ENCODE peak calls at places on chromosome 7, in five cellular contexts. I is fibroblast of lung, P is right lobe of liver, D is mammary epithelial cell, U is PC-9. V is an unnamed sample.
A peak's percentile ranks its signal among the peaks of the same experiment; 100 is the strongest.

GRCh38 chr7:51639661-51640340 is 323.2 kb upstream of the COBL start:
- DNase-seq in I (no peak), P (no peak), D (no peak), U (no peak), V (no peak)

GRCh38 chr7:112938895-112939588 is 147.6 kb downstream of the GPR85 start:
- DNase-seq in I (peak; percentile 31), P (peak; percentile 48), D (no peak), U (no peak), V (peak; percentile 57)

GRCh38 chr7:29921404-29922010 is 68.1 kb downstream of the SCRN1 start:
- DNase-seq in I (peak; percentile 68), P (peak; percentile 51), D (peak; percentile 45), U (peak; percentile 61), V (peak; percentile 77)

GRCh38 chr7:98655611-98656010 is 38.5 kb downstream of the NPTX2 start:
- DNase-seq in I (no peak), P (no peak), D (no peak), U (no peak), V (no peak)

GRCh38 chr7:79610301-79610700 is 156.8 kb upstream of the MAGI2 start:
- DNase-seq in I (no peak), P (no peak), D (peak; percentile 41), U (no peak), V (no peak)

GRCh38 chr7:55977831-55978230 is 13.4 kb downstream of the NIPSNAP2 start:
- DNase-seq in I (peak; percentile 17), P (no peak), D (peak; percentile 20), U (no peak), V (no peak)

GRCh38 chr7:112211348-112211907 is 4.9 kb downstream of the ZNF277 start:
- DNase-seq in I (peak; percentile 65), P (no peak), D (no peak), U (no peak), V (no peak)

GRCh38 chr7:99380823-99381663 is 6.5 kb downstream of the ARPC1B start:
- DNase-seq in I (no peak), P (no peak), D (peak; percentile 30), U (no peak), V (no peak)

DNA sequence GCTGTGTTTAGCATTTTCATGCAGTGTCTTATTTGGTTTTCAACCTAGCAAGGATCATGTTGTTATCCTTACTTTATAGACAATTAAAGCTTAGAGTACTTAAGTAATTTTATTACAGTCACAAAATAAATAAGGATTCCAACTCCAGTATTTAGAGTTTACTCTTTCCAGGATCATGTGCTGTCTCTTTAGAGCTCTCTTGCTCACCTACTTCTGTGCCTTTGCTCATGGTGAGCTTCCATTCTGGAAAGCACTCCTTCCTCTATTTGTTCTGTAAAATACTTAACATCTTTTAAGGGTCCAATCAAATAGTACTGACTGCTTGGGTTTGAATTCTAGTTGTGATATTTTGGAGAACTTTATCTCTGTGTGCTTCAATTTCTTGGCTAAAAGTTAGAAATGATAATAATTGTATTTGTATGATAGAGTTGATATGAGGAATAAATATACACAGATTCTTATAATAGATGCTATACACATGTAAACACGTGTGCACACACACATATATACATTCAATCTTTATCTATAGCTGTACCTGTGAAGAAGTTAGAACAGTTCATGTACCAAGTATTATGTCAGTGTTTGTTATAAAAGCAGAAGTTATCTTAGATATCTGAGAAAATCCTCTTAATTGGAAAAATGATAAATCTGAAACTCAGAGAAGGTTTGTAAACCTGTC is 18.2 kb upstream of the CALCR start:
- DNase-seq in I (no peak), P (no peak), D (no peak), U (no peak), V (no peak)
- H3K4me3 ChIP-seq in I (no peak overlapping the region), P (no peak overlapping the region), D (no peak overlapping the region), U (peak overlapping the region; percentile 48), V (no peak overlapping the region)

DNA sequence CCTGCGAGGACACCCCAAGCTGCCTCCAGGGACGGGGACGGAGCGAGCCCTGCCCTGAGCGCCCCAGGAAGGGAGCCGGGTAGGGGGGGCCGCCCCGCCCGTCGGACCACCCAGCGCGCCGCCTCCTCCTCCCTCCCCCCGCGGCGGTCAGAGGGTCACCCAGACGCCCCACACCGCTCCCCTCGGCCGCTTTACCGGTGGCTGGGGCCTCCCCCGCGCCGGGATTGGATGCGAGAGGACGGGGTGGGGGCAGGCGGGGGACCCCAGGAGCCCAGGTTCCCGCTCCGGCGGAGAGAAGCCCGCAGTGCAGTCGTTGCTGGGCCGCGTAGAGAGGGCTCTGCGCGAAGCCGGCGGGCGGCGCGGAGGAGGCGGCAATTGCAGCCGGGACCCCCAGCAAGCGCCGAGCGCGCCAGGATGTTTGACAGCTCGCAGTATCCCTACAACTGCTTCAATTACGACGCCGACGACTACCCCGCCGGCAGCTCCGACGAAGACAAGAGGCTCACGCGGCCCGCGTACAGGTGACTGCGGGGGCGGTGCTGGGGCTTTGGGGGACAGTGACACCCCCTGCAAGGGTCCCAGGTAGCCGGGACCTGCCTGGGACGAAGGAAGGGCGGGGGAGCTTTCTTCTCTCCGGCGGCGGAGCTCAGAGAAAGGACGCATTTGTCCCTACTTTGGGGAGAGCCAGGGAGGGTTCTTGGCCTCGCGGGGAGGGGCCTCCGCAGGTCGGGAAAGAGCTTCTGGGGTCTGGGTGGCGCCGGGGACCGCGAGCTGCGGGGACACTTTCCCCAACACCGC is at the start of gene FOXL3:
- DNase-seq in I (no peak), P (peak; percentile 42), D (no peak), U (no peak), V (peak; percentile 88)
- H3K27me3 ChIP-seq in I (peaks cover 35% of the 10 kb centered on the region), P (peaks cover 18% of the 10 kb centered on the region), D (peaks cover 42% of the 10 kb centered on the region), U (peaks cover 72% of the 10 kb centered on the region), V (peaks cover 17% of the 10 kb centered on the region)

GRCh38 chr7:159031135-159031701 is 113.4 kb downstream of the VIPR2 start:
- DNase-seq in I (no peak), P (peak; percentile 55), D (no peak), U (no peak), V (peak; percentile 85)
- H3K4me3 ChIP-seq in I (no peak overlapping the region), P (peak overlapping the region; percentile 50), D (no peak overlapping the region), U (no peak overlapping the region), V (peak overlapping the region; percentile 55)

GRCh38 chr7:157612009-157612663 is 275.3 kb downstream of the DNAJB6 start:
- DNase-seq in I (no peak), P (no peak), D (no peak), U (no peak), V (peak; percentile 61)

GRCh38 chr7:157609932-157610640 is 273.3 kb downstream of the DNAJB6 start:
- DNase-seq in I (no peak), P (no peak), D (no peak), U (no peak), V (no peak)

GRCh38 chr7:157611341-157611740 is 274.5 kb downstream of the DNAJB6 start:
- DNase-seq in I (no peak), P (no peak), D (no peak), U (no peak), V (no peak)

GRCh38 chr7:157609516-157609915 is 272.7 kb downstream of the DNAJB6 start:
- DNase-seq in I (no peak), P (no peak), D (no peak), U (no peak), V (no peak)

DNA sequence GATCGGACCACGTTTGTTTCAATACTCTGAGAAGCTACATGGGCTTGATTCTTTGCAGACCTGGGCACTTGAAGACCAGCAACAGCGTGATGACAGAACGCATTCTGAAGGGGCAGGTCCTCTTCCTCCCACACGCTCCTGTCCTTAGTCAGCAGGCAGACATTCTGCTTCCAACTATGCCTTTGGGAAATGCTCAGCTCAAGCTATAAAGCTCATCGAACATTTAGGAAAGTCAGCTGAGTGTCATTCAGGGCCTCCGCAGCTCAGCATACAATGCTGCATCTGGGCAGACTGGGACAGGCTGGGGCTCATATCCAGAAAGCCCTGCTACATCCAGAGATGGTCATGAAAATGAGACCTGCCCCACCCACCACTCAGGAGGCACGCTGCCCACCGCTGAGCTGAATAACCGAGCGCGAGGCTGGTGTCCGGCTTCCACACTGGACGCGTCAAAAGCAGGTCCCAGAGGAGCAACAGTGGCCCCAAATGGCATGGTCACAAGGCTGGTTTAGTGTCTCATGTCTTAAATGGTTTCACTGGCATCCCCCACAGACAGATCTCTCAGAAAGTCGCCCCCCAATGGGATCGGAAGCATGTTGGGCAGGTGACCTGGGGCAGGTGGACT is 274.0 kb downstream of the DNAJB6 start:
- DNase-seq in I (no peak), P (no peak), D (no peak), U (no peak), V (no peak)
- H3K27me3 ChIP-seq in I (no peaks in the 10 kb centered on the region), P (no peaks in the 10 kb centered on the region), D (no peaks in the 10 kb centered on the region), U (peaks cover 96% of the 10 kb centered on the region), V (no peaks in the 10 kb centered on the region)

GRCh38 chr7:154202002-154202401 is 149.8 kb downstream of the DPP6 start:
- DNase-seq in I (no peak), P (no peak), D (no peak), U (no peak), V (no peak)
- H3K4me3 ChIP-seq in I (no peak overlapping the region), P (no peak overlapping the region), D (no peak overlapping the region), U (no peak overlapping the region), V (no peak overlapping the region)

DNA sequence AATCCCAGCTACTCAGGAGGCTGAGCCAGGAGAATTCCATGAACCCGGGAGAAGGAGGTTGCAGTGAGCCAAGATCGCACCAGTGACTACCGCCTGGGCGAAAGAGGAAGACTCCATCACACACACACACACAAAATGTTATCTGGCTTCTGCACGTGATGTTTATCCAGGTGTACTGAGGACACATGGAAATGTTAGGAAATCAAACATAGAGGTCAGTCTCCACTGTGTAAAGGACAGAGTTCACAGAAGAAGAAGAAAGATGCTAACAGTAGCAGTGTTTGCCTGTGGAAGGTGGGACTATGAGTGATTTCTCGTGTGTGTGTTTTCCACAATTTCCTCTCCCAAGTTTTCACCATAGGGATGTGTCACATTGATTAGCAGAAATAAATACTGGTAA is 256.9 kb downstream of the ELMO1 start:
- DNase-seq in I (no peak), P (peak; percentile 65), D (no peak), U (no peak), V (no peak)
- H3K27me3 ChIP-seq in I (no peaks in the 10 kb centered on the region), P (no peaks in the 10 kb centered on the region), D (no peaks in the 10 kb centered on the region), U (peaks cover 41% of the 10 kb centered on the region), V (no peaks in the 10 kb centered on the region)

GRCh38 chr7:129383542-129384132 is 50.6 kb upstream of the STRIP2 start:
- DNase-seq in I (no peak), P (no peak), D (no peak), U (no peak), V (no peak)
- H3K4me3 ChIP-seq in I (no peak overlapping the region), P (no peak overlapping the region), D (no peak overlapping the region), U (no peak overlapping the region), V (no peak overlapping the region)

GRCh38 chr7:1329966-1330915 is 97.6 kb downstream of the UNCX start:
- DNase-seq in I (no peak), P (no peak), D (no peak), U (no peak), V (peak; percentile 61)
- H3K27me3 ChIP-seq in I (no peaks in the 10 kb centered on the region), P (no peaks in the 10 kb centered on the region), D (peaks cover 4% of the 10 kb centered on the region), U (peaks cover 90% of the 10 kb centered on the region), V (no peaks in the 10 kb centered on the region)